ENCODE peak calls at places on chromosomes 11 and 22, in eight cellular contexts. T is heart right ventricle, L is adrenal gland, U is bronchial epithelial cell, J is left lung, D is colonic mucosa, N is H1, S is stomach. Q is an unnamed sample. For H3K36me3, the result is how much of the 10 kb centered on the place peaks cover.

GRCh38 chr11:1335811-1336761 is 26.7 kb upstream of the TOLLIP start:
- DNase-seq in T (peak), L (peak), U (peak), J (peak), D (peak), N (no peak), S (peak), Q (peak)

GRCh38 chr11:18455686-18456372 is at the start of gene LDHAL6A:
- DNase-seq in T (no peak), L (no peak), U (no peak), J (no peak), D (no peak), N (no peak), S (no peak), Q (no peak)

GRCh38 chr11:82765466-82766034 is 31.9 kb upstream of the FAM181B start:
- DNase-seq in T (no peak), L (no peak), U (no peak), J (no peak), D (no peak), N (no peak), S (no peak), Q (no peak)

GRCh38 chr11:31397239-31397834 is 27.7 kb downstream of the DNAJC24 start:
- DNase-seq in T (no peak), L (no peak), U (peak), J (no peak), D (no peak), N (no peak), S (no peak), Q (no peak)

GRCh38 chr11:29268733-29269132 is 748.1 kb downstream of the KCNA4 start:
- DNase-seq in T (no peak), L (no peak), U (no peak), J (no peak), D (no peak), N (no peak), S (no peak), Q (no peak)

GRCh38 chr22:48881326-48881980 is 946.2 kb downstream of the BRD1 start:
- DNase-seq in T (no peak), L (no peak), U (no peak), J (peak), D (no peak), N (no peak), S (no peak), Q (peak)

GRCh38 chr11:75024764-75025211 is 36.1 kb downstream of the NEU3 start:
- DNase-seq in T (no peak), L (peak), U (no peak), J (no peak), D (no peak), N (no peak), S (no peak), Q (no peak)

GRCh38 chr22:17924735-17925727 is 99.3 kb downstream of the MICAL3 start:
- DNase-seq in T (no peak), L (peak), U (no peak), J (no peak), D (no peak), N (no peak), S (peak), Q (no peak)

GRCh38 chr11:61075891-61076290 is 26.4 kb upstream of the CD5 start:
- DNase-seq in T (peak), L (no peak), U (peak), J (peak), D (peak), N (no peak), S (peak), Q (no peak)

GRCh38 chr11:113103932-113104331 is 142.7 kb downstream of the NCAM1 start:
- DNase-seq in T (no peak), L (no peak), U (no peak), J (no peak), D (no peak), N (no peak), S (no peak), Q (no peak)

GRCh38 chr11:120137611-120138521 is at the start of gene TRIM29:
- DNase-seq in T (no peak), L (peak), U (peak), J (no peak), D (peak), N (no peak), S (peak), Q (peak)

GRCh38 chr11:10328314-10329090 is 23.6 kb downstream of the ADM start:
- DNase-seq in T (no peak), L (peak), U (no peak), J (no peak), D (no peak), N (no peak), S (no peak), Q (no peak)

GRCh38 chr11:63915961-63916836 is 765 bp downstream of the RCOR2 start:
- DNase-seq in T (peak), L (no peak), U (no peak), J (no peak), D (peak), N (no peak), S (peak), Q (peak)

GRCh38 chr11:115159122-115159665 is 345.0 kb downstream of the CADM1 start:
- DNase-seq in T (no peak), L (no peak), U (no peak), J (no peak), D (no peak), N (no peak), S (no peak), Q (no peak)

GRCh38 chr11:86790867-86791849 is 9.2 kb upstream of the PRSS23 start:
- DNase-seq in T (no peak), L (no peak), U (no peak), J (no peak), D (no peak), N (no peak), S (no peak), Q (no peak)

GRCh38 chr11:107699371-107700348 is 12.2 kb downstream of the SLN start:
- DNase-seq in T (no peak), L (no peak), U (no peak), J (no peak), D (no peak), N (no peak), S (no peak), Q (no peak)

GRCh38 chr11:8337396-8337795 is 73.7 kb upstream of the LMO1 start:
- DNase-seq in T (no peak), L (no peak), U (no peak), J (no peak), D (no peak), N (no peak), S (no peak), Q (no peak)

GRCh38 chr11:66958232-66958955 is at the start of gene PC:
- DNase-seq in T (peak), L (peak), U (peak), J (peak), D (peak), N (peak), S (peak), Q (peak)

GRCh38 chr11:2462092-2462985 is 17.5 kb downstream of the KCNQ1 start:
- DNase-seq in T (no peak), L (peak), U (no peak), J (no peak), D (no peak), N (no peak), S (peak), Q (peak)

DNA sequence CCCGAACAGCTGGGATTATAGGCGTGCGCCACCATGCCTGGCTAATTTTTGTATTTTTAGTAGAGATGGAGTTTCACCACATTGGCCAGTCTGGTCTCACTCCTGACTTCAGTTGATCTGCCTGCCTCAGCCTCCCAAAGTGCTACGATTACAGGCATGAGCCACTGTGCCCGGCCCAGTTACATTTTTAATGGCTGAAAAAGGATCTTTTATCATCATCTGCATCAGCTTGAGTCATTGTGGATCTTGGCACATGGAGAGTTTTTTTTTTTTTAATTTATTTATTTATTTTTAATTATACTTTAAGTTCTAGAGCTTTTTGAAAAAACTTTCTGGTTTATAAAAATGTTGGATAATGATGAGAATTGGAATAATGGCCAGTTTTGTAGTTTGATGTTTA is 8.6 kb downstream of the IGHMBP2 start:
- DNase-seq in T (no peak), L (no peak), U (no peak), J (no peak), D (no peak), N (no peak), S (no peak), Q (no peak)
- H3K36me3 ChIP-seq in T (under half), L (under half), U (under half), J (half or more), D (under half), N (under half), S (half or more), Q (half or more)

DNA sequence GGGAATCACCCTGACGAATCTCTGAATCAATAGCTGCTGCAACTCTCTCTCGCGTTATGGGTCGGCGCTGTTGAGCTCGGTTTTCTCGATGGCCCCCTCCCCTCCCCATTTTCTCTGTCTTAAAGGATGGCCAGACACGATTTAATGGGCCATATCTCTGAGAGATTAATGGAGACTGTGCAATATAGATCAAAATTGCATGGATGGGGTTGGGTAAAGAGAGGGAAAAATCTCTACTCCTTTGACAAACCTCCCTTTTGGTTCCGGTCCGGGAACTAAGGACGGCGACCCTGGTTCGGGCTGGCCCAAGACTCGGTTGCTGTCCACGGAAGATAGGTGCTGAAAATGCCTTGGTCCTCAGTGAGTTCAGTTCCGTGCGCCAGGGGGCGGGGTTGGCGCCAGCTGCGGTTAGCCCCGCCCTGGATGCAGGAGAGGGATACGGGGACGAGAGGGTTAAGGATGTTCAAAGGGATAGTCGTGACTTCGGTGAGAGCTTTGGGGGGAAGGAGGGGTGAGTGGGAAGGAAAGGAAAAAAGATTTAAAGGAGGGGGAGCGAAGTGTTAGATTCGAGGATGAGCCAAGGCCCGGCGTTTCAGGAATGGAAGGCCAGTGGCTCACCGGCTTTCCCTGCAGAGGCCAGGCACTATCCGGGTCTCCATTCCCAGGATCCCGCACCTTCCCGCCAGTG is 103.6 kb upstream of the HSD17B12 start:
- DNase-seq in T (peak), L (peak), U (peak), J (no peak), D (peak), N (no peak), S (peak), Q (no peak)
- TF ChIP-seq CTCF in T (no peak), L (peak), U (peak), J (no peak), D (no peak), N (peak), S (no peak), Q (no peak)

DNA sequence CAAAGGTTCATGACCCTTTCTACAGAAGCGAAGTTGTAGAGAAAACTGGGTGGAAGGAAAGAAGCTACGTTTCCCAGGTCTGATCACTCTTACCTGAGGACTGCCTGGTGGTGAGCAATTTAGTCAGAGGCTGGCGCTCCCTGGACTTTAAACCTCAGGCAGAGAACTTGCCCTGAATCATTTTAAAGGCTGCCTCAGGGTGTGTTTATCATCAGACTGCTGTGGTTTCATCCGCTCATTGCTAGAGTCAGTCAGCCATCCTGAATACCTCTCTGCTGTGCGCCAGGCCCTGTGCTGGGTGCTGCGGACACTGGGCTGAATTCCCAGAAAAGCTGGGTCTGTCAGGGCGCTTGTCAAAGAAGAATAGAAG is 2.7 kb downstream of the DTX4 start:
- DNase-seq in T (no peak), L (no peak), U (peak), J (no peak), D (peak), N (no peak), S (peak), Q (no peak)
- H3K36me3 ChIP-seq in T (under half), L (under half), U (under half), J (under half), D (under half), N (under half), S (under half), Q (under half)

DNA sequence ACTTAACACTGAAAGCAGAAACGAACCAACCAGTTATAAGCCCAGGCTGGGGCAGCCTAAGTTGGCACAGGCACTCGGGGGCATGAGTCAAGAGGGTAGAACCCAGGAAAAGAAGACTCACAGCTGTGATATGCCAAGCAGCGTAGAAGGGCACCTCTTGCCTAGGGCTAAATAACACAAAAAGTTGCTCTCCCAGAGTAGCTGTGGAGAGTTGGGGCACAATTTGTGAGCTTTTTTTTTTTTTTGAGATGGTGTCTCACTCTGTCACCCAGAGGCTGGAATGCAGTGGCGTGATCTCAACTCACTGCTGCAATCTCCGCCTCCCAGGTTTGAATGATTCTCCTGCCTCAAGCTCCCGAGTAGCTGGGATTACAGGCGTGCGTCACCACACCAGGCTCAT is 8.8 kb downstream of the CLMP start:
- DNase-seq in T (no peak), L (no peak), U (peak), J (no peak), D (no peak), N (no peak), S (no peak), Q (no peak)
- TF ChIP-seq CTCF in T (no peak), L (no peak), U (no peak), J (no peak), D (no peak), N (no peak), S (no peak), Q (no peak)

Q was measured in spleen.